ENCODE peak calls at places on chromosome 11, in five cellular contexts. One of them, this sample, is unnamed.

GRCh38 chr11:7449841-7450214 is 35.5 kb upstream of the OLFML1 start:
- DNase-seq in DMS53: no peak
- DNase-seq in skeletal muscle cell: no peak
- DNase-seq in bronchial epithelial cell: peak; percentile 46
- DNase-seq in Ammon's horn: no peak
- DNase-seq in this sample: no peak

GRCh38 chr11:108818971-108819370 is 154.1 kb downstream of the DDX10 start:
- DNase-seq in DMS53: no peak
- DNase-seq in skeletal muscle cell: no peak
- DNase-seq in bronchial epithelial cell: no peak
- DNase-seq in Ammon's horn: no peak
- DNase-seq in this sample: no peak

GRCh38 chr11:64789331-64790204 is 11.2 kb upstream of the SF1 start:
- DNase-seq in DMS53: no peak
- DNase-seq in skeletal muscle cell: no peak
- DNase-seq in Ammon's horn: no peak
- DNase-seq in bronchial epithelial cell: no peak
- DNase-seq in this sample: no peak

GRCh38 chr11:47886096-47886495 is 37.9 kb upstream of the NUP160 start:
- DNase-seq in DMS53: no peak
- DNase-seq in skeletal muscle cell: no peak
- DNase-seq in Ammon's horn: no peak
- DNase-seq in bronchial epithelial cell: peak; percentile 20
- DNase-seq in this sample: peak; percentile 18

GRCh38 chr11:1308745-1309497 is 511 bp downstream of the TOLLIP start:
- DNase-seq in Ammon's horn: no peak
- DNase-seq in bronchial epithelial cell: no peak
- DNase-seq in skeletal muscle cell: no peak
- DNase-seq in DMS53: peak; percentile 84
- DNase-seq in this sample: no peak

GRCh38 chr11:102319544-102319943 is 2.3 kb downstream of the BIRC3 start:
- DNase-seq in bronchial epithelial cell: no peak
- DNase-seq in skeletal muscle cell: no peak
- DNase-seq in DMS53: no peak
- DNase-seq in Ammon's horn: no peak
- DNase-seq in this sample: no peak

GRCh38 chr11:124736738-124737137 is 3.0 kb upstream of the NRGN start:
- DNase-seq in bronchial epithelial cell: no peak
- DNase-seq in DMS53: no peak
- DNase-seq in skeletal muscle cell: no peak
- DNase-seq in Ammon's horn: no peak
- DNase-seq in this sample: no peak

GRCh38 chr11:124115782-124116616 is 749 bp downstream of the VWA5A start:
- DNase-seq in skeletal muscle cell: no peak
- DNase-seq in Ammon's horn: peak; percentile 5
- DNase-seq in bronchial epithelial cell: peak; percentile 27
- DNase-seq in DMS53: peak; percentile 82
- DNase-seq in this sample: peak; percentile 52